ENCODE peak calls at places on chromosomes 4 and X, in six cellular contexts. L, R, T, C, Q and X are unnamed samples.
A peak's percentile ranks its signal among the peaks of the same experiment; 100 is the strongest.

GRCh38 chr4:173990126-173990878 is 293.2 kb downstream of the FBXO8 start:
- DNase-seq in L (peak; percentile 53), R (peak; percentile 1), T (no peak), C (no peak), Q (no peak), X (no peak)

GRCh38 chr4:86895692-86896488 is 3.7 kb upstream of the C4orf36 start:
- DNase-seq in L (peak; percentile 82), R (peak; percentile 72), T (no peak), C (no peak), Q (peak; percentile 36), X (peak; percentile 69)

GRCh38 chr4:8419222-8420041 is 21.1 kb downstream of the ACOX3 start:
- DNase-seq in L (no peak), R (no peak), T (no peak), C (no peak), Q (no peak), X (no peak)

GRCh38 chrX:118495061-118495921 is at the start of gene DOCK11:
- DNase-seq in L (peak; percentile 89), R (peak; percentile 75), T (peak; percentile 52), C (peak; percentile 91), Q (peak; percentile 56), X (peak; percentile 86)

GRCh38 chr4:25525896-25526295 is 129.8 kb upstream of the SLC34A2 start:
- DNase-seq in L (no peak), R (no peak), T (no peak), C (no peak), Q (no peak), X (no peak)

GRCh38 chr4:52751349-52751911 is at the start of gene ERVMER34-1:
- DNase-seq in L (no peak), R (no peak), T (peak; percentile 60), C (no peak), Q (no peak), X (no peak)

GRCh38 chr4:56698329-56698728 is 17.2 kb upstream of the HOPX start:
- DNase-seq in L (no peak), R (no peak), T (no peak), C (no peak), Q (no peak), X (no peak)

GRCh38 chrX:77347572-77347971 is 99.6 kb upstream of the FGF16 start:
- DNase-seq in L (no peak), R (no peak), T (no peak), C (no peak), Q (no peak), X (no peak)

GRCh38 chr4:8391972-8392371 is 48.6 kb downstream of the ACOX3 start:
- DNase-seq in L (no peak), R (peak; percentile 74), T (peak; percentile 79), C (no peak), Q (peak; percentile 1), X (peak; percentile 23)

GRCh38 chrX:154712781-154713391 is 38.0 kb downstream of the GAB3 start:
- DNase-seq in L (no peak), R (no peak), T (no peak), C (no peak), Q (no peak), X (no peak)

GRCh38 chrX:48045410-48046311 is 25.8 kb downstream of the ZNF630 start:
- DNase-seq in L (no peak), R (no peak), T (peak; percentile 76), C (no peak), Q (no peak), X (no peak)

GRCh38 chrX:151680805-151681204 is 14.5 kb upstream of the PRRG3 start:
- DNase-seq in L (peak; percentile 7), R (no peak), T (no peak), C (no peak), Q (no peak), X (peak; percentile 32)

GRCh38 chr4:154399259-154399974 is 92.2 kb downstream of the DCHS2 start:
- DNase-seq in L (no peak), R (peak; percentile 6), T (no peak), C (no peak), Q (no peak), X (no peak)

GRCh38 chr4:77310931-77311330 is 153.9 kb downstream of the CCNG2 start:
- DNase-seq in L (no peak), R (no peak), T (no peak), C (no peak), Q (no peak), X (no peak)

GRCh38 chrX:130672214-130672613 is 230.8 kb downstream of the ENOX2 start:
- DNase-seq in L (no peak), R (no peak), T (no peak), C (no peak), Q (no peak), X (no peak)

GRCh38 chrX:113728937-113729336 is 854.9 kb upstream of the HTR2C start:
- DNase-seq in L (no peak), R (no peak), T (no peak), C (no peak), Q (no peak), X (no peak)

GRCh38 chrX:65635371-65635770 is 32.1 kb upstream of the MSN start:
- DNase-seq in L (no peak), R (no peak), T (peak; percentile 64), C (peak; percentile 44), Q (no peak), X (no peak)

GRCh38 chr4:88643932-88644331 is 51.7 kb downstream of the HERC3 start:
- DNase-seq in L (no peak), R (no peak), T (no peak), C (no peak), Q (no peak), X (no peak)

GRCh38 chr4:159097144-159097543 is 5.7 kb upstream of the RAPGEF2 start:
- DNase-seq in L (no peak), R (no peak), T (no peak), C (no peak), Q (no peak), X (no peak)